ENCODE peak calls at places on chromosome 11, in four cellular contexts. Z, W, B and T are unnamed samples.

GRCh38 chr11:104609297-104609696 is 289.0 kb downstream of the CASP12 start:
- DNase-seq in Z (peak; percentile 47), W (no peak), B (peak; percentile 78), T (peak; percentile 57)

GRCh38 chr11:13238879-13239514 is 38.6 kb upstream of the BMAL1 start:
- DNase-seq in Z (peak; percentile 7), W (no peak), B (peak; percentile 42), T (no peak)

GRCh38 chr11:19670030-19670761 is 42.4 kb upstream of the NAV2 start:
- DNase-seq in Z (no peak), W (no peak), B (no peak), T (peak; percentile 12)

GRCh38 chr11:64254326-64254725 is 3.0 kb downstream of the PLCB3 start:
- DNase-seq in Z (no peak), W (no peak), B (no peak), T (no peak)

GRCh38 chr11:60947666-60948065 is 4.3 kb downstream of the SLC15A3 start:
- DNase-seq in Z (no peak), W (no peak), B (no peak), T (no peak)

GRCh38 chr11:12079726-12080556 is 30.4 kb upstream of the MICAL2 start:
- DNase-seq in Z (no peak), W (no peak), B (peak; percentile 98), T (peak; percentile 93)

GRCh38 chr11:97622795-97623194 is 1233.0 kb downstream of the JRKL start:
- DNase-seq in Z (no peak), W (no peak), B (peak; percentile 66), T (no peak)

GRCh38 chr11:110362916-110363574 is 66.6 kb upstream of the RDX start:
- DNase-seq in Z (peak; percentile 21), W (no peak), B (peak; percentile 10), T (peak; percentile 96)

GRCh38 chr11:59144579-59145345 is 2.1 kb downstream of the FAM111A start:
- DNase-seq in Z (peak; percentile 95), W (peak; percentile 21), B (peak; percentile 86), T (peak; percentile 74)

GRCh38 chr11:90326647-90327046 is 103.8 kb upstream of the CHORDC1 start:
- DNase-seq in Z (no peak), W (no peak), B (no peak), T (no peak)

GRCh38 chr11:1839924-1840779 is 1.4 kb downstream of the TNNI2 start:
- DNase-seq in Z (no peak), W (no peak), B (no peak), T (no peak)

GRCh38 chr11:6297831-6298230 is 22.5 kb downstream of the CAVIN3 start:
- DNase-seq in Z (no peak), W (no peak), B (no peak), T (no peak)

GRCh38 chr11:75150079-75150478 is 828 bp upstream of the SLCO2B1 start:
- DNase-seq in Z (no peak), W (no peak), B (no peak), T (no peak)

GRCh38 chr11:44556735-44557409 is 8.6 kb upstream of the CD82 start:
- DNase-seq in Z (no peak), W (no peak), B (peak; percentile 34), T (peak; percentile 33)

GRCh38 chr11:125348141-125348651 is 147.9 kb downstream of the FEZ1 start:
- DNase-seq in Z (no peak), W (no peak), B (no peak), T (no peak)

GRCh38 chr11:65431452-65432132 is 9.0 kb downstream of the NEAT1 start:
- DNase-seq in Z (no peak), W (no peak), B (peak; percentile 58), T (no peak)

GRCh38 chr11:66676279-66676919 is 1.3 kb downstream of the RBM4B start:
- DNase-seq in Z (no peak), W (no peak), B (no peak), T (no peak)

GRCh38 chr11:73570415-73571114 is 27.3 kb downstream of the FAM168A start:
- DNase-seq in Z (no peak), W (no peak), B (peak; percentile 41), T (no peak)

GRCh38 chr11:34299284-34299961 is 58.4 kb downstream of the ABTB2 start:
- DNase-seq in Z (no peak), W (no peak), B (no peak), T (no peak)

GRCh38 chr11:72446929-72447753 is 12.8 kb upstream of the CLPB start:
- DNase-seq in Z (peak; percentile 57), W (no peak), B (peak; percentile 66), T (peak; percentile 68)

GRCh38 chr11:128765104-128765503 is 71.2 kb downstream of the FLI1 start:
- DNase-seq in Z (no peak), W (no peak), B (no peak), T (no peak)

GRCh38 chr11:128468106-128468505 is 119.3 kb downstream of the ETS1 start:
- DNase-seq in Z (no peak), W (no peak), B (no peak), T (no peak)

GRCh38 chr11:61472868-61473267 is 35.7 kb upstream of the LRRC10B start:
- DNase-seq in Z (no peak), W (no peak), B (no peak), T (no peak)

GRCh38 chr11:65880844-65881421 is 1.3 kb downstream of the CTSW start:
- DNase-seq in Z (no peak), W (no peak), B (no peak), T (no peak)